ENCODE peak calls at places on chromosomes 2 and 18, in nine cellular contexts. H, Q, L, A, V, T, Z, R and U are unnamed samples.

GRCh38 chr2:135783416-135783815 is 41.8 kb downstream of the UBXN4 start:
- DNase-seq in H (no peak), Q (no peak), L (no peak), A (no peak), V (no peak), T (no peak), Z (no peak), R (no peak), U (no peak)

GRCh38 chr2:8550932-8551621 is 130.8 kb upstream of the ID2 start:
- DNase-seq in H (no peak), Q (no peak), L (no peak), A (no peak), V (no peak), T (no peak), Z (no peak), R (no peak), U (peak)

GRCh38 chr2:215912299-215912842 is 101.0 kb downstream of the MREG start:
- DNase-seq in H (no peak), Q (no peak), L (no peak), A (no peak), V (no peak), T (no peak), Z (no peak), R (no peak), U (no peak)

GRCh38 chr2:99615247-99615771 is 125.5 kb upstream of the REV1 start:
- DNase-seq in H (no peak), Q (no peak), L (no peak), A (no peak), V (no peak), T (no peak), Z (no peak), R (peak), U (no peak)

GRCh38 chr2:62112192-62112591 is 83.7 kb upstream of the B3GNT2 start:
- DNase-seq in H (no peak), Q (no peak), L (no peak), A (no peak), V (no peak), T (no peak), Z (no peak), R (peak), U (no peak)

GRCh38 chr2:227491391-227491790 is 19.4 kb downstream of the AGFG1 start:
- DNase-seq in H (no peak), Q (no peak), L (no peak), A (no peak), V (no peak), T (no peak), Z (no peak), R (no peak), U (no peak)

GRCh38 chr2:45925636-45926350 is 274.3 kb downstream of the PRKCE start:
- DNase-seq in H (no peak), Q (no peak), L (no peak), A (no peak), V (no peak), T (no peak), Z (no peak), R (no peak), U (no peak)

GRCh38 chr2:2739231-2739795 is 408.2 kb upstream of the MYT1L start:
- DNase-seq in H (no peak), Q (no peak), L (no peak), A (no peak), V (no peak), T (no peak), Z (no peak), R (no peak), U (no peak)

GRCh38 chr2:44051948-44052347 is 56.2 kb upstream of the LRPPRC start:
- DNase-seq in H (no peak), Q (no peak), L (no peak), A (no peak), V (no peak), T (no peak), Z (no peak), R (peak), U (no peak)

GRCh38 chr2:9768388-9768787 is 74.9 kb upstream of the TAF1B start:
- DNase-seq in H (no peak), Q (no peak), L (no peak), A (no peak), V (no peak), T (no peak), Z (peak), R (peak), U (no peak)

GRCh38 chr2:157497603-157498314 is 53.9 kb upstream of the CYTIP start:
- DNase-seq in H (no peak), Q (no peak), L (peak), A (peak), V (peak), T (no peak), Z (no peak), R (peak), U (no peak)

GRCh38 chr18:59873616-59874015 is 26.2 kb upstream of the PMAIP1 start:
- DNase-seq in H (no peak), Q (no peak), L (no peak), A (no peak), V (no peak), T (no peak), Z (no peak), R (no peak), U (no peak)

GRCh38 chr18:9886005-9886348 is 204 bp downstream of the TXNDC2 start:
- DNase-seq in H (no peak), Q (no peak), L (no peak), A (no peak), V (no peak), T (no peak), Z (no peak), R (no peak), U (no peak)

GRCh38 chr18:44855681-44856080 is 175.0 kb downstream of the SETBP1 start:
- DNase-seq in H (no peak), Q (no peak), L (no peak), A (no peak), V (no peak), T (no peak), Z (no peak), R (no peak), U (no peak)

GRCh38 chr2:17635007-17635406 is 94.5 kb downstream of the VSNL1 start:
- DNase-seq in H (no peak), Q (no peak), L (no peak), A (no peak), V (no peak), T (no peak), Z (no peak), R (no peak), U (no peak)

GRCh38 chr2:181789827-181790448 is 101.6 kb upstream of the ITPRID2 start:
- DNase-seq in H (no peak), Q (no peak), L (no peak), A (no peak), V (no peak), T (no peak), Z (no peak), R (no peak), U (no peak)

GRCh38 chr2:239502430-239503221 is 101.8 kb upstream of the HDAC4 start:
- DNase-seq in H (peak), Q (no peak), L (no peak), A (no peak), V (no peak), T (no peak), Z (no peak), R (no peak), U (no peak)

GRCh38 chr2:122018736-122019135 is 263.3 kb downstream of the TSN start:
- DNase-seq in H (no peak), Q (no peak), L (no peak), A (no peak), V (no peak), T (no peak), Z (no peak), R (no peak), U (no peak)

GRCh38 chr2:160388464-160389263 is 104.9 kb downstream of the RBMS1 start:
- DNase-seq in H (peak), Q (no peak), L (no peak), A (no peak), V (no peak), T (no peak), Z (no peak), R (peak), U (no peak)

GRCh38 chr2:194333091-194333490 is 1323.9 kb upstream of the SLC39A10 start:
- DNase-seq in H (no peak), Q (no peak), L (no peak), A (no peak), V (no peak), T (no peak), Z (no peak), R (no peak), U (no peak)

GRCh38 chr2:73823916-73824523 is 4.7 kb upstream of the STAMBP start:
- DNase-seq in H (no peak), Q (peak), L (peak), A (peak), V (peak), T (peak), Z (peak), R (peak), U (no peak)

GRCh38 chr2:159828736-159829135 is 30.7 kb upstream of the CD302 start:
- DNase-seq in H (no peak), Q (no peak), L (no peak), A (no peak), V (no peak), T (no peak), Z (no peak), R (no peak), U (no peak)

GRCh38 chr2:40658917-40659316 is 207.0 kb upstream of the SLC8A1 start:
- DNase-seq in H (no peak), Q (no peak), L (no peak), A (peak), V (no peak), T (no peak), Z (peak), R (peak), U (no peak)

GRCh38 chr18:65363911-65364632 is 386.7 kb upstream of the CDH7 start:
- DNase-seq in H (no peak), Q (no peak), L (no peak), A (no peak), V (no peak), T (peak), Z (no peak), R (no peak), U (no peak)

GRCh38 chr2:10526281-10526680 is 78.2 kb upstream of the ODC1 start:
- DNase-seq in H (no peak), Q (no peak), L (no peak), A (no peak), V (no peak), T (no peak), Z (no peak), R (no peak), U (no peak)

GRCh38 chr2:164150601-164151000 is 414.8 kb upstream of the FIGN start:
- DNase-seq in H (no peak), Q (no peak), L (no peak), A (no peak), V (no peak), T (no peak), Z (no peak), R (no peak), U (no peak)

GRCh38 chr2:216345846-216346245 is 26.4 kb downstream of the MARCHF4 start:
- DNase-seq in H (no peak), Q (no peak), L (no peak), A (no peak), V (no peak), T (no peak), Z (no peak), R (no peak), U (no peak)

GRCh38 chr2:232434563-232435374 is 21.2 kb upstream of the ALPI start:
- DNase-seq in H (peak), Q (no peak), L (no peak), A (no peak), V (no peak), T (no peak), Z (no peak), R (no peak), U (no peak)

GRCh38 chr2:134372141-134372540 is 118.3 kb downstream of the MGAT5 start:
- DNase-seq in H (no peak), Q (no peak), L (no peak), A (no peak), V (no peak), T (no peak), Z (no peak), R (no peak), U (no peak)

GRCh38 chr2:26993768-26994167 is 23.3 kb downstream of the MAPRE3 start:
- DNase-seq in H (no peak), Q (no peak), L (no peak), A (no peak), V (no peak), T (no peak), Z (no peak), R (peak), U (no peak)

GRCh38 chr2:183034806-183035205 is 3.5 kb downstream of the NCKAP1 start:
- DNase-seq in H (no peak), Q (peak), L (no peak), A (no peak), V (no peak), T (no peak), Z (no peak), R (peak), U (no peak)

GRCh38 chr2:200373973-200374416 is 67.5 kb downstream of the SPATS2L start:
- DNase-seq in H (no peak), Q (peak), L (peak), A (peak), V (no peak), T (no peak), Z (no peak), R (no peak), U (no peak)

GRCh38 chr2:79120194-79120713 is at the start of gene REG1A:
- DNase-seq in H (no peak), Q (no peak), L (no peak), A (no peak), V (no peak), T (no peak), Z (no peak), R (no peak), U (no peak)

DNA sequence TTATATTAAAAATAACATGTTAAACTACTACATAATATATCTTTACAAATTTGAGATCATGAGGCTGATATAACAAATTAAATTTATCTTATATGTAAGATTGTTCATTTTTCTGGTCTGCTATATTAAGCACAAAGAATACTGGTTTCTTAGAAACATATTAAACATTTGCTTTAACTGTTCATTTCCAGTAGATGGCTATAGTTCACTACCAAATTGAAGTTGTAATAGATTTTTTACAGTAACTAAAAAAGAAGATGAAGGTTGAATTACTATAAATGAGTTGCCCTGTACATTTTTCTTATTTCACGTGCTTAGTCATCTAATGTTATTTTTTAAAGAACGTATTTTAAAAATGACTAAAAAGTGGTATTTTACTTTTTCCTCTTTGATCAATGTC is 57.0 kb downstream of the ZNF407 start:
- DNase-seq in H (no peak), Q (peak), L (no peak), A (no peak), V (no peak), T (no peak), Z (no peak), R (no peak), U (no peak)
- TF ChIP-seq CTCF in H (no peak), Q (peak), L (no peak), A (no peak), V (peak), T (no peak), Z (no peak), R (peak), U (no peak)

DNA sequence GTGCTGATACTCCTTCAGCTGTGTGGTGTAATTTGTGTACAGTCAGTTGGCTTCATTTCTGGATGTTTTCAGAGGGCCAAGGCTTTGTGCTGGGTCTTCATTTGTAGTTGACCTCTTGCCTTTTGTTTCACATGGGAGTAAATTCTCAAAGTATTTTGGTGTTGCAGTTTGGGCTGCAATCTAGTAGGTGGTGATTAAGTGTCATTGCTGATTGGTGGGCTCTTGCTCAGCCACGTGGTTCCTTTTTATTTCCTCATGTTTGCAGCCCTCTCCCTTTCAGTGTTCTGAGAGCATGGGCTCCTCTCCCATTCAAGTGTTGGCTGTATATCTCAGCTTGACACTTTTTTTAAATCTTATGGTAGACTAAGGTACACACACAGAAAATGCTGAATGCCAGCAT is 96.8 kb downstream of the SNTG2 start:
- DNase-seq in H (no peak), Q (no peak), L (no peak), A (no peak), V (no peak), T (no peak), Z (no peak), R (no peak), U (no peak)
- TF ChIP-seq CTCF in H (no peak), Q (no peak), L (no peak), A (no peak), V (no peak), T (peak), Z (peak), R (peak), U (no peak)

GRCh38 chr2:175973373-175973772 is 28.7 kb downstream of the LNPK start:
- DNase-seq in H (no peak), Q (no peak), L (no peak), A (no peak), V (no peak), T (no peak), Z (no peak), R (no peak), U (no peak)
- TF ChIP-seq CTCF in H (no peak), Q (no peak), L (no peak), A (no peak), V (no peak), T (no peak), Z (no peak), R (no peak), U (no peak)

GRCh38 chr18:79951545-79952456 is at the start of gene SLC66A2:
- DNase-seq in H (peak), Q (peak), L (peak), A (peak), V (peak), T (no peak), Z (peak), R (peak), U (peak)
- TF ChIP-seq CTCF in H (no peak), Q (no peak), L (no peak), A (no peak), V (no peak), T (no peak), Z (no peak), R (peak), U (no peak)

GRCh38 chr2:42196070-42196402 is 26.9 kb downstream of the EML4 start:
- DNase-seq in H (no peak), Q (no peak), L (no peak), A (no peak), V (no peak), T (no peak), Z (no peak), R (no peak), U (no peak)

GRCh38 chr2:42197792-42198191 is 28.6 kb downstream of the EML4 start:
- DNase-seq in H (no peak), Q (no peak), L (no peak), A (no peak), V (no peak), T (no peak), Z (no peak), R (no peak), U (no peak)

GRCh38 chr2:42198466-42198865 is 29.3 kb downstream of the EML4 start:
- DNase-seq in H (no peak), Q (no peak), L (no peak), A (no peak), V (no peak), T (no peak), Z (no peak), R (no peak), U (no peak)

GRCh38 chr2:42195559-42195958 is 26.4 kb downstream of the EML4 start:
- DNase-seq in H (no peak), Q (peak), L (no peak), A (no peak), V (peak), T (no peak), Z (no peak), R (no peak), U (no peak)

GRCh38 chr2:42196403-42197267 is 27.5 kb downstream of the EML4 start:
- DNase-seq in H (no peak), Q (no peak), L (peak), A (peak), V (peak), T (no peak), Z (peak), R (peak), U (no peak)
- TF ChIP-seq CTCF in H (peak), Q (peak), L (peak), A (no peak), V (peak), T (peak), Z (peak), R (peak), U (no peak)

GRCh38 chr18:26803643-26804042 is 61.9 kb downstream of the AQP4 start:
- DNase-seq in H (no peak), Q (no peak), L (no peak), A (no peak), V (no peak), T (no peak), Z (no peak), R (no peak), U (no peak)
- TF ChIP-seq CTCF in H (no peak), Q (no peak), L (peak), A (no peak), V (no peak), T (peak), Z (no peak), R (peak), U (no peak)

DNA sequence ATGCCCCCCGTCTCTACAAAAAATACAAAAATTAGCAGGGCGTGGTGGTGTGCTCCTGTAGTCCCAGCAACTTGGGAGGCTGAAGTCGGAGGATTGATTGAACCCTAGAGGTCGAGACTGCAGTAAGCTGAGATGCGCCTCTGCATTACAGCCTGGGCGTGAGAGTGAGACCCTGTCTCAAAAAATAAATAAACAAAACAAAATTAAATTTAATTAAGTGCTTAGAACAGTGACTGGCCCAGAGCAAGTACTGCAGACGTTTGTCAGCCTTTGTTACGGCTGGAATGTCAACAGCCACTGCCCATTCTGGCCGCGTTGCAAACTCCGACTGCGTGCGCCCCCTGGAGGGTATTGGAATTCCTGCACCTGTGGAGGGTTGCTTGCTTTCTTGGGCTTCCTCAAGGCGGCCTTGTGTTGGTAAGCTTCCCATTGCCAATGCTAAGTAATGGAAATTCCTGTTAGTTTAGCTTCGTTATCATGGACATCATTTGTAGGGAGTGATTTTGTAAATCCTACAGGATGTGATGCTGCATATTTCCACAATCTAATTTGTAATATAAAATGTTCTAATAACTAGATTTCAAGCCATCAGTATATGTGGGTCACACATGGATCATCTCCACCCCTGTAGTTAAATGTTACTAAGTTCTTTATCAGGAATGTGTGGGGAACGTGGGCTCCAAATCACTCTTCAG is 15.9 kb upstream of the ATP6V1B1 start:
- DNase-seq in H (peak), Q (peak), L (peak), A (peak), V (peak), T (peak), Z (peak), R (peak), U (peak)
- TF ChIP-seq CTCF in H (peak), Q (peak), L (peak), A (peak), V (peak), T (peak), Z (peak), R (peak), U (peak)